ENCODE peak calls at places on chromosome 1, in four cellular contexts. Y is GM13977; Z is stimulated activated CD4-positive, alpha-beta T cell treated with anti-CD3 and anti-CD28 coated beads, Interleukin-4, amount 100 ng/mL, for 4 hours; F is aorta. B is an unnamed sample.

GRCh38 chr1:10664251-10664650 is 132.2 kb downstream of the CASZ1 start:
- DNase-seq in F (no peak), Z (no peak), Y (no peak), B (peak; percentile 68)

GRCh38 chr1:29707796-29708195 is 471.5 kb downstream of the PTPRU start:
- DNase-seq in Z (no peak), Y (no peak), F (no peak), B (no peak)

GRCh38 chr1:150791587-150791986 is 16.5 kb downstream of the CTSK start:
- DNase-seq in Z (no peak), Y (no peak), F (no peak), B (no peak)

GRCh38 chr1:205630651-205631009 is 1.2 kb downstream of the ELK4 start:
- DNase-seq in Y (no peak), F (no peak), Z (no peak), B (no peak)

GRCh38 chr1:24830680-24831272 is 85.5 kb downstream of the CLIC4 start:
- DNase-seq in F (no peak), Z (no peak), Y (peak; percentile 45), B (no peak)

GRCh38 chr1:10904396-10905358 is 107.8 kb upstream of the TARDBP start:
- DNase-seq in Z (no peak), Y (no peak), F (peak; percentile 59), B (no peak)

GRCh38 chr1:244065960-244066388 is 14.9 kb downstream of the ZBTB18 start:
- DNase-seq in Y (no peak), F (no peak), Z (no peak), B (no peak)

GRCh38 chr1:212256404-212256803 is 28.8 kb upstream of the PPP2R5A start:
- DNase-seq in Z (no peak), Y (no peak), F (no peak), B (no peak)

GRCh38 chr1:197171531-197171930 is 25.1 kb upstream of the ASPM start:
- DNase-seq in F (no peak), Z (no peak), Y (no peak), B (no peak)

GRCh38 chr1:110235839-110236682 is 25.9 kb downstream of the KCNC4 start:
- DNase-seq in F (no peak), Y (no peak), Z (peak; percentile 13), B (no peak)

GRCh38 chr1:235952950-235953615 is 86.4 kb upstream of the LYST start:
- DNase-seq in F (no peak), Y (peak; percentile 74), Z (no peak), B (no peak)

GRCh38 chr1:205488074-205488723 is 16.3 kb upstream of the CDK18 start:
- DNase-seq in F (no peak), Y (peak; percentile 81), Z (no peak), B (peak; percentile 65)

GRCh38 chr1:207999274-207999915 is 88.5 kb upstream of the CD34 start:
- DNase-seq in F (no peak), Z (no peak), Y (no peak), B (no peak)

GRCh38 chr1:5983361-5984103 is 8.7 kb downstream of the NPHP4 start:
- DNase-seq in Y (no peak), F (no peak), Z (no peak), B (no peak)

GRCh38 chr1:40636777-40637176 is 28.7 kb downstream of the RIMS3 start:
- DNase-seq in Z (no peak), F (no peak), Y (no peak), B (no peak)

GRCh38 chr1:22127248-22127647 is 15.6 kb downstream of the WNT4 start:
- DNase-seq in Y (no peak), Z (no peak), F (no peak), B (no peak)

GRCh38 chr1:235818632-235819136 is 48.0 kb downstream of the LYST start:
- DNase-seq in F (no peak), Z (no peak), Y (no peak), B (no peak)

GRCh38 chr1:104780470-104781078 is 1030.9 kb downstream of the AMY1C start:
- DNase-seq in Y (peak; percentile 64), F (no peak), Z (no peak), B (no peak)